ENCODE peak calls at places on chromosomes 13 and 19, in six cellular contexts. One of them, this sample, is unnamed.

GRCh38 chr13:113666324-113666660 is 727 bp upstream of the GRK1 start:
- DNase-seq in A549: no peak
- DNase-seq in mammary epithelial cell: no peak
- DNase-seq in GM12864: no peak
- DNase-seq in lower leg skin: no peak
- DNase-seq in Peyer's patch: peak; percentile 28
- DNase-seq in this sample: no peak

GRCh38 chr19:3360494-3361383 is 5.6 kb upstream of the NFIC start:
- DNase-seq in Peyer's patch: peak; percentile 83
- DNase-seq in lower leg skin: peak; percentile 73
- DNase-seq in GM12864: no peak
- DNase-seq in A549: no peak
- DNase-seq in mammary epithelial cell: no peak
- DNase-seq in this sample: no peak

GRCh38 chr19:46902402-46902766 is 41.6 kb downstream of the ARHGAP35 start:
- DNase-seq in Peyer's patch: no peak
- DNase-seq in GM12864: no peak
- DNase-seq in A549: no peak
- DNase-seq in lower leg skin: peak; percentile 33
- DNase-seq in mammary epithelial cell: peak; percentile 90
- DNase-seq in this sample: no peak

GRCh38 chr13:112175162-112176075 is 108.5 kb downstream of the SOX1 start:
- DNase-seq in GM12864: no peak
- DNase-seq in lower leg skin: no peak
- DNase-seq in mammary epithelial cell: no peak
- DNase-seq in A549: no peak
- DNase-seq in Peyer's patch: no peak
- DNase-seq in this sample: no peak

GRCh38 chr19:35714601-35715354 is 3.0 kb upstream of the KMT2B start:
- DNase-seq in Peyer's patch: no peak
- DNase-seq in A549: peak; percentile 39
- DNase-seq in mammary epithelial cell: no peak
- DNase-seq in GM12864: no peak
- DNase-seq in lower leg skin: no peak
- DNase-seq in this sample: no peak

GRCh38 chr13:25691654-25692053 is 319.9 kb downstream of the ATP8A2 start:
- DNase-seq in A549: no peak
- DNase-seq in GM12864: no peak
- DNase-seq in mammary epithelial cell: no peak
- DNase-seq in lower leg skin: no peak
- DNase-seq in Peyer's patch: no peak
- DNase-seq in this sample: no peak

GRCh38 chr13:51684076-51684475 is 99.8 kb downstream of the WDFY2 start:
- DNase-seq in Peyer's patch: no peak
- DNase-seq in mammary epithelial cell: no peak
- DNase-seq in GM12864: no peak
- DNase-seq in lower leg skin: no peak
- DNase-seq in A549: no peak
- DNase-seq in this sample: no peak

GRCh38 chr19:38561053-38561606 is 56.6 kb downstream of the MAP4K1 start:
- DNase-seq in lower leg skin: no peak
- DNase-seq in mammary epithelial cell: no peak
- DNase-seq in GM12864: no peak
- DNase-seq in A549: no peak
- DNase-seq in Peyer's patch: no peak
- DNase-seq in this sample: no peak

GRCh38 chr13:41909524-41909923 is 51.4 kb downstream of the VWA8 start:
- DNase-seq in A549: no peak
- DNase-seq in mammary epithelial cell: peak; percentile 71
- DNase-seq in GM12864: no peak
- DNase-seq in Peyer's patch: no peak
- DNase-seq in lower leg skin: no peak
- DNase-seq in this sample: no peak

GRCh38 chr13:22256111-22256639 is 585.3 kb downstream of the FGF9 start:
- DNase-seq in lower leg skin: no peak
- DNase-seq in mammary epithelial cell: no peak
- DNase-seq in A549: no peak
- DNase-seq in Peyer's patch: no peak
- DNase-seq in GM12864: no peak
- DNase-seq in this sample: no peak

GRCh38 chr13:102128216-102128800 is 273.5 kb downstream of the FGF14 start:
- DNase-seq in Peyer's patch: no peak
- DNase-seq in GM12864: no peak
- DNase-seq in lower leg skin: peak; percentile 39
- DNase-seq in A549: no peak
- DNase-seq in mammary epithelial cell: peak; percentile 93
- DNase-seq in this sample: no peak

GRCh38 chr13:44013666-44014291 is 134.1 kb downstream of the LACC1 start:
- DNase-seq in Peyer's patch: no peak
- DNase-seq in lower leg skin: no peak
- DNase-seq in GM12864: no peak
- DNase-seq in mammary epithelial cell: peak; percentile 40
- DNase-seq in A549: no peak
- DNase-seq in this sample: no peak

GRCh38 chr13:51619614-51620013 is 35.4 kb downstream of the WDFY2 start:
- DNase-seq in lower leg skin: no peak
- DNase-seq in mammary epithelial cell: peak; percentile 62
- DNase-seq in GM12864: no peak
- DNase-seq in Peyer's patch: no peak
- DNase-seq in A549: no peak
- DNase-seq in this sample: no peak

GRCh38 chr19:41442473-41443360 is at the start of gene ERICH4:
- DNase-seq in mammary epithelial cell: no peak
- DNase-seq in lower leg skin: no peak
- DNase-seq in A549: no peak
- DNase-seq in GM12864: no peak
- DNase-seq in Peyer's patch: peak; percentile 75
- DNase-seq in this sample: no peak

GRCh38 chr19:52028027-52028779 is at the start of gene ZNF614:
- DNase-seq in A549: peak; percentile 90
- DNase-seq in Peyer's patch: peak; percentile 94
- DNase-seq in GM12864: peak; percentile 56
- DNase-seq in lower leg skin: peak; percentile 82
- DNase-seq in mammary epithelial cell: peak; percentile 88
- DNase-seq in this sample: peak; percentile 77

GRCh38 chr19:7916137-7916907 is 1.7 kb downstream of the TGFBR3L start:
- DNase-seq in Peyer's patch: no peak
- DNase-seq in lower leg skin: no peak
- DNase-seq in A549: no peak
- DNase-seq in GM12864: no peak
- DNase-seq in mammary epithelial cell: no peak
- DNase-seq in this sample: no peak

GRCh38 chr13:89066868-89067466 is 1395.8 kb downstream of the SLITRK5 start:
- DNase-seq in GM12864: no peak
- DNase-seq in mammary epithelial cell: peak; percentile 19
- DNase-seq in Peyer's patch: no peak
- DNase-seq in lower leg skin: no peak
- DNase-seq in A549: peak; percentile 39
- DNase-seq in this sample: no peak

GRCh38 chr19:35773020-35773809 is 2.1 kb upstream of the ARHGAP33 start:
- DNase-seq in mammary epithelial cell: peak; percentile 51
- DNase-seq in lower leg skin: no peak
- DNase-seq in GM12864: no peak
- DNase-seq in Peyer's patch: no peak
- DNase-seq in A549: peak; percentile 68
- DNase-seq in this sample: no peak

GRCh38 chr19:29658221-29658991 is 6.9 kb upstream of the PLEKHF1 start:
- DNase-seq in lower leg skin: no peak
- DNase-seq in GM12864: no peak
- DNase-seq in Peyer's patch: no peak
- DNase-seq in A549: no peak
- DNase-seq in mammary epithelial cell: no peak
- DNase-seq in this sample: no peak

GRCh38 chr13:32248789-32249188 is 66.4 kb downstream of the ZAR1L start:
- DNase-seq in mammary epithelial cell: no peak
- DNase-seq in A549: no peak
- DNase-seq in GM12864: peak; percentile 64
- DNase-seq in Peyer's patch: no peak
- DNase-seq in lower leg skin: no peak
- DNase-seq in this sample: no peak

GRCh38 chr13:19071161-19071936 is 110.3 kb downstream of the TUBA3C start:
- DNase-seq in lower leg skin: no peak
- DNase-seq in mammary epithelial cell: no peak
- DNase-seq in Peyer's patch: no peak
- DNase-seq in GM12864: no peak
- DNase-seq in A549: no peak
- DNase-seq in this sample: no peak

GRCh38 chr13:75870397-75870801 is 234.3 kb downstream of the LMO7 start:
- DNase-seq in lower leg skin: no peak
- DNase-seq in GM12864: no peak
- DNase-seq in Peyer's patch: no peak
- DNase-seq in mammary epithelial cell: no peak
- DNase-seq in A549: peak; percentile 14
- DNase-seq in this sample: no peak

GRCh38 chr13:100668408-100668807 is 6.2 kb downstream of the TMTC4 start:
- DNase-seq in GM12864: no peak
- DNase-seq in Peyer's patch: no peak
- DNase-seq in A549: no peak
- DNase-seq in mammary epithelial cell: no peak
- DNase-seq in lower leg skin: no peak
- DNase-seq in this sample: no peak

GRCh38 chr19:311813-312261 is 20.6 kb upstream of the PLPP2 start:
- DNase-seq in GM12864: no peak
- DNase-seq in lower leg skin: no peak
- DNase-seq in Peyer's patch: peak; percentile 40
- DNase-seq in A549: no peak
- DNase-seq in mammary epithelial cell: no peak
- DNase-seq in this sample: no peak

GRCh38 chr13:99385161-99385560 is 78.0 kb upstream of the GPR183 start:
- DNase-seq in lower leg skin: peak; percentile 13
- DNase-seq in mammary epithelial cell: no peak
- DNase-seq in A549: no peak
- DNase-seq in Peyer's patch: no peak
- DNase-seq in GM12864: no peak
- DNase-seq in this sample: no peak

GRCh38 chr13:49082653-49083536 is 107.2 kb downstream of the FNDC3A start:
- DNase-seq in mammary epithelial cell: peak; percentile 95
- DNase-seq in GM12864: peak; percentile 49
- DNase-seq in A549: no peak
- DNase-seq in Peyer's patch: no peak
- DNase-seq in lower leg skin: no peak
- DNase-seq in this sample: no peak

GRCh38 chr19:35041548-35042055 is at the start of gene HPN:
- DNase-seq in GM12864: no peak
- DNase-seq in A549: no peak
- DNase-seq in lower leg skin: no peak
- DNase-seq in Peyer's patch: no peak
- DNase-seq in mammary epithelial cell: no peak
- DNase-seq in this sample: no peak

GRCh38 chr13:62879071-62879470 is 1463.4 kb upstream of the PCDH20 start:
- DNase-seq in A549: no peak
- DNase-seq in mammary epithelial cell: no peak
- DNase-seq in lower leg skin: no peak
- DNase-seq in GM12864: no peak
- DNase-seq in Peyer's patch: no peak
- DNase-seq in this sample: no peak

GRCh38 chr19:41616785-41617621 is 9.9 kb downstream of the CEACAM4 start:
- DNase-seq in GM12864: no peak
- DNase-seq in A549: peak; percentile 44
- DNase-seq in mammary epithelial cell: peak; percentile 25
- DNase-seq in lower leg skin: no peak
- DNase-seq in Peyer's patch: no peak
- DNase-seq in this sample: no peak

GRCh38 chr13:27177852-27178251 is 6.2 kb upstream of the USP12 start:
- DNase-seq in mammary epithelial cell: no peak
- DNase-seq in lower leg skin: no peak
- DNase-seq in GM12864: no peak
- DNase-seq in Peyer's patch: no peak
- DNase-seq in A549: no peak
- DNase-seq in this sample: no peak
- TF ChIP-seq CTCF in mammary epithelial cell: peak; percentile 35
- TF ChIP-seq CTCF in lower leg skin: no peak
- TF ChIP-seq CTCF in GM12864: peak; percentile 42
- TF ChIP-seq CTCF in Peyer's patch: peak; percentile 21
- TF ChIP-seq CTCF in A549: no peak
- TF ChIP-seq CTCF in this sample: no peak

GRCh38 chr19:11240008-11240444 is 607 bp downstream of the ANGPTL8 start:
- DNase-seq in Peyer's patch: no peak
- DNase-seq in A549: no peak
- DNase-seq in lower leg skin: no peak
- DNase-seq in GM12864: no peak
- DNase-seq in mammary epithelial cell: no peak
- DNase-seq in this sample: no peak
- H3K4me3 ChIP-seq in Peyer's patch: no peak overlapping the region
- H3K4me3 ChIP-seq in A549: no peak overlapping the region
- H3K4me3 ChIP-seq in lower leg skin: no peak overlapping the region
- H3K4me3 ChIP-seq in GM12864: no peak overlapping the region
- H3K4me3 ChIP-seq in mammary epithelial cell: no peak overlapping the region
- H3K4me3 ChIP-seq in this sample: no peak overlapping the region

GRCh38 chr13:109608503-109608902 is 177.9 kb downstream of the IRS2 start:
- DNase-seq in mammary epithelial cell: no peak
- DNase-seq in A549: no peak
- DNase-seq in GM12864: no peak
- DNase-seq in Peyer's patch: no peak
- DNase-seq in lower leg skin: no peak
- DNase-seq in this sample: no peak

GRCh38 chr13:109611912-109612691 is 174.3 kb downstream of the IRS2 start:
- DNase-seq in GM12864: no peak
- DNase-seq in mammary epithelial cell: peak; percentile 63
- DNase-seq in A549: no peak
- DNase-seq in Peyer's patch: no peak
- DNase-seq in lower leg skin: no peak
- DNase-seq in this sample: no peak

GRCh38 chr13:109606404-109607028 is 179.9 kb downstream of the IRS2 start:
- DNase-seq in mammary epithelial cell: no peak
- DNase-seq in A549: no peak
- DNase-seq in Peyer's patch: no peak
- DNase-seq in lower leg skin: no peak
- DNase-seq in GM12864: no peak
- DNase-seq in this sample: no peak

GRCh38 chr13:109608032-109608431 is 178.4 kb downstream of the IRS2 start:
- DNase-seq in A549: no peak
- DNase-seq in Peyer's patch: no peak
- DNase-seq in mammary epithelial cell: no peak
- DNase-seq in lower leg skin: no peak
- DNase-seq in GM12864: no peak
- DNase-seq in this sample: no peak

DNA sequence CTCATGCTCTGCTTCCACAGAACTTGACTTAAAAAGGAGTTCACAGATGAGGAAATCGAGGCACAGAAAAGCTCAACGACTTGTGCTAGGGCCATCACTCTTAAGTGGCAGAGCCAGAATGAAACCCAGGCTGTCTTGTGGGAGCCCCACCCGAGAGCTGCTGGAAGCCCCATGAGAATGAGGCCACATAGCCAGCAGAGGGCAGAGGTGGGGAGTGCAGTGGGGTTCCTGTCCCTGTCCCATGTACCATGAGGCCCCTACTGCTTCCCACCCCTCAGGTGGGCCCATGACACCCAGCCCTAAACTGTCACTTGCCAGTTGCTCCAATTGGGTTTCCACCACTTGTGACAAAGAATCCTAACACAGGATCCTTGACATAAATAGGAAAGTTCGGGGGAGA is 175.9 kb downstream of the IRS2 start:
- DNase-seq in GM12864: no peak
- DNase-seq in lower leg skin: peak; percentile 19
- DNase-seq in Peyer's patch: peak; percentile 66
- DNase-seq in mammary epithelial cell: no peak
- DNase-seq in A549: peak; percentile 31
- DNase-seq in this sample: no peak
- TF ChIP-seq CTCF in GM12864: peak; percentile 28
- TF ChIP-seq CTCF in lower leg skin: no peak
- TF ChIP-seq CTCF in Peyer's patch: peak; percentile 53
- TF ChIP-seq CTCF in mammary epithelial cell: peak; percentile 22
- TF ChIP-seq CTCF in A549: no peak
- TF ChIP-seq CTCF in this sample: no peak

GRCh38 chr19:28603453-28603852 is 609.5 kb downstream of the UQCRFS1 start:
- DNase-seq in GM12864: no peak
- DNase-seq in Peyer's patch: no peak
- DNase-seq in lower leg skin: no peak
- DNase-seq in mammary epithelial cell: no peak
- DNase-seq in A549: no peak
- DNase-seq in this sample: no peak
- H3K4me3 ChIP-seq in GM12864: no peak overlapping the region
- H3K4me3 ChIP-seq in Peyer's patch: no peak overlapping the region
- H3K4me3 ChIP-seq in lower leg skin: no peak overlapping the region
- H3K4me3 ChIP-seq in mammary epithelial cell: no peak overlapping the region
- H3K4me3 ChIP-seq in A549: no peak overlapping the region
- H3K4me3 ChIP-seq in this sample: no peak overlapping the region